ENCODE peak calls at places on chromosomes 1 and 21, in five cellular contexts. K is GM12878, V is HCT116, C is K562, S is H1. E is an unnamed sample. For H3K4me1, the result is how much of the 10 kb centered on the place peaks cover.

GRCh38 chr1:85201340-85202091 is 700 bp upstream of the SYDE2 start:
- DNase-seq in K (no peak), V (no peak), C (peak), S (peak), E (peak)

GRCh38 chr1:15620155-15620545 is 2.9 kb downstream of the DDI2 start:
- DNase-seq in K (no peak), V (no peak), C (peak), S (no peak), E (no peak)

GRCh38 chr1:119373465-119373864 is 4.9 kb downstream of the HAO2 start:
- DNase-seq in K (no peak), V (no peak), C (no peak), S (no peak), E (no peak)

GRCh38 chr1:109923131-109923945 is 12.7 kb downstream of the CSF1 start:
- DNase-seq in K (no peak), V (no peak), C (peak), S (peak), E (peak)

GRCh38 chr1:231827337-231828105 is 200.9 kb downstream of the DISC1 start:
- DNase-seq in K (no peak), V (no peak), C (no peak), S (no peak), E (no peak)

GRCh38 chr1:203465943-203466342 is 9.7 kb upstream of the PRELP start:
- DNase-seq in K (no peak), V (no peak), C (no peak), S (no peak), E (no peak)

GRCh38 chr1:200638073-200638472 is 17.5 kb upstream of the KIF14 start:
- DNase-seq in K (no peak), V (no peak), C (peak), S (no peak), E (no peak)

GRCh38 chr1:190168116-190168515 is 309.5 kb downstream of the BRINP3 start:
- DNase-seq in K (no peak), V (peak), C (no peak), S (no peak), E (no peak)

GRCh38 chr1:2914702-2915101 is 106.6 kb upstream of the ACTRT2 start:
- DNase-seq in K (no peak), V (no peak), C (no peak), S (no peak), E (no peak)

GRCh38 chr1:58753431-58753866 is 30.4 kb downstream of the JUN start:
- DNase-seq in K (no peak), V (no peak), C (no peak), S (no peak), E (no peak)

GRCh38 chr1:41192456-41193188 is 49.5 kb downstream of the SCMH1 start:
- DNase-seq in K (no peak), V (no peak), C (no peak), S (no peak), E (peak)

GRCh38 chr1:86394416-86394815 is 1.7 kb downstream of the ODF2L start:
- DNase-seq in K (no peak), V (no peak), C (no peak), S (no peak), E (no peak)

GRCh38 chr1:29310616-29311180 is 74.4 kb downstream of the PTPRU start:
- DNase-seq in K (no peak), V (no peak), C (no peak), S (no peak), E (no peak)

GRCh38 chr1:157496121-157496526 is 56.2 kb downstream of the FCRL5 start:
- DNase-seq in K (no peak), V (peak), C (peak), S (peak), E (peak)

GRCh38 chr1:23799570-23800395 is 771 bp downstream of the GALE start:
- DNase-seq in K (no peak), V (peak), C (peak), S (peak), E (peak)

GRCh38 chr1:157137051-157137772 is 983 bp downstream of the ETV3 start:
- DNase-seq in K (no peak), V (no peak), C (peak), S (no peak), E (no peak)

GRCh38 chr1:206513312-206514111 is 6.2 kb downstream of the RASSF5 start:
- DNase-seq in K (no peak), V (no peak), C (no peak), S (no peak), E (no peak)

GRCh38 chr1:160374701-160375443 is 8.0 kb downstream of the NHLH1 start:
- DNase-seq in K (no peak), V (no peak), C (no peak), S (no peak), E (peak)

GRCh38 chr1:207277241-207277640 is 44.2 kb upstream of the CD55 start:
- DNase-seq in K (no peak), V (no peak), C (no peak), S (no peak), E (no peak)

GRCh38 chr1:195934839-195935557 is 673.2 kb downstream of the KCNT2 start:
- DNase-seq in K (no peak), V (no peak), C (no peak), S (no peak), E (no peak)

GRCh38 chr1:3077561-3077960 is 8.6 kb downstream of the PRDM16 start:
- DNase-seq in K (no peak), V (no peak), C (no peak), S (no peak), E (no peak)

GRCh38 chr1:81805537-81806431 is 5.0 kb downstream of the ADGRL2 start:
- DNase-seq in K (no peak), V (no peak), C (no peak), S (no peak), E (no peak)

GRCh38 chr1:229130028-229130668 is 140.8 kb upstream of the RAB4A start:
- DNase-seq in K (no peak), V (no peak), C (no peak), S (no peak), E (no peak)

GRCh38 chr1:39418223-39418622 is 73.2 kb upstream of the BMP8A start:
- DNase-seq in K (no peak), V (no peak), C (no peak), S (no peak), E (no peak)

GRCh38 chr1:201020040-201020591 is 3.4 kb downstream of the KIF21B start:
- DNase-seq in K (no peak), V (no peak), C (peak), S (no peak), E (peak)

GRCh38 chr1:82225407-82226197 is 424.9 kb downstream of the ADGRL2 start:
- DNase-seq in K (peak), V (no peak), C (no peak), S (no peak), E (no peak)

GRCh38 chr1:36225298-36225899 is 1.2 kb downstream of the THRAP3 start:
- DNase-seq in K (no peak), V (no peak), C (no peak), S (no peak), E (no peak)

GRCh38 chr1:214846276-214846675 is 236.3 kb upstream of the KCNK2 start:
- DNase-seq in K (no peak), V (no peak), C (no peak), S (no peak), E (no peak)

GRCh38 chr1:234836045-234836681 is 226.2 kb upstream of the IRF2BP2 start:
- DNase-seq in K (no peak), V (no peak), C (no peak), S (no peak), E (no peak)

GRCh38 chr1:23904748-23905357 is 8.3 kb downstream of the CNR2 start:
- DNase-seq in K (peak), V (no peak), C (no peak), S (no peak), E (no peak)

GRCh38 chr1:220655961-220656720 is 34.0 kb upstream of the C1orf115 start:
- DNase-seq in K (no peak), V (no peak), C (no peak), S (no peak), E (no peak)

GRCh38 chr1:205301220-205301821 is 20.2 kb downstream of the NUAK2 start:
- DNase-seq in K (no peak), V (no peak), C (no peak), S (peak), E (peak)

GRCh38 chr1:213643360-213643759 is 344.4 kb upstream of the PROX1 start:
- DNase-seq in K (no peak), V (no peak), C (no peak), S (no peak), E (no peak)

DNA sequence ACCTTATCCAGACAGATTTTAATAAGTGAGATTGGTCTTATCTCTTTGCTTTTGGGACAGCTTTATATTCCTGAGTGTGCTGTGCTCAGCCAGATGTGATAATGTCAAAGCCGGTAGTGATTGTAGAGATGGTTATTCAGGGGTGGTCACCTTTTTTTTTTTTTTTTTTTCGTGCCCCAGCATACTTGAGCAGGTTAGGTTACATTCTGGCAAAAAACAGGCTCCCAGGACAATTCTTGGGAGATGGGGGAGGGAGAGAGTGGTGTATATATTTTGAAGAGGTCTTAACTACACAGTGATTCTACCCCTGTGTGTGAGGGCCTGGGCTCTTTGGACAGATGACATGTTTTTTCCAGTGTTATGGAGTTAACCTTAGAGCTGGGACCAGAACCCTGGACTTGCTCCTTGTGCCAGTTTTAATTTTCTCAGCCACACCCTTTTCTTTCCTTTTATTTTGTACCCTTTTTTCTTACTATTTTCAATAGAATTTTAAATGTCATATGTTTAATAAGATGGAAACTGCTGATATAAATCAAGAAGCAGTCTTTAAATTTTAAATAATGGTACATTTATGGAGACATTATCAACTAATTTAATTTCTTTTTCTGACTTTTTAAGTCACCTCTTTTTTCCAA is 88.4 kb downstream of the DYRK1A start:
- DNase-seq in K (no peak), V (no peak), C (no peak), S (no peak), E (no peak)
- H3K4me1 ChIP-seq in K (under half), V (under half), C (under half), S (under half), E (half or more)

GRCh38 chr21:35273331-35273730 is 224.2 kb upstream of the RUNX1 start:
- DNase-seq in K (no peak), V (no peak), C (no peak), S (no peak), E (peak)
- TF ChIP-seq POLR2AphosphoS5 in K (no peak), V (no peak), C (no peak), S (no peak), E (no peak)

GRCh38 chr21:44931501-44932365 is 8.1 kb upstream of the SLX9 start:
- DNase-seq in K (no peak), V (no peak), C (no peak), S (no peak), E (no peak)

GRCh38 chr21:44931137-44931500 is 8.7 kb upstream of the SLX9 start:
- DNase-seq in K (no peak), V (no peak), C (no peak), S (no peak), E (peak)

GRCh38 chr21:44933199-44933937 is 6.5 kb upstream of the SLX9 start:
- DNase-seq in K (no peak), V (no peak), C (no peak), S (no peak), E (no peak)

GRCh38 chr21:44933938-44934260 is 5.9 kb upstream of the SLX9 start:
- DNase-seq in K (no peak), V (no peak), C (no peak), S (no peak), E (no peak)

GRCh38 chr21:44932366-44933181 is 7.3 kb upstream of the SLX9 start:
- DNase-seq in K (no peak), V (no peak), C (peak), S (no peak), E (no peak)
- TF ChIP-seq EZH2 in K (no peak), V (no peak), C (no peak), S (peak), E (peak)

GRCh38 chr21:26127073-26127814 is 43.3 kb downstream of the APP start:
- DNase-seq in K (no peak), V (no peak), C (no peak), S (no peak), E (no peak)
- H3K4me1 ChIP-seq in K (under half), V (under half), C (under half), S (under half), E (half or more)

GRCh38 chr1:12081648-12082396 is 18.7 kb downstream of the TNFRSF8 start:
- DNase-seq in K (no peak), V (peak), C (peak), S (no peak), E (no peak)
- TF ChIP-seq POLR2AphosphoS5 in K (no peak), V (peak), C (peak), S (no peak), E (no peak)

GRCh38 chr1:46447499-46448108 is 42.0 kb upstream of the DMBX1 start:
- DNase-seq in K (no peak), V (no peak), C (no peak), S (peak), E (peak)
- TF ChIP-seq EZH2 in K (peak), V (no peak), C (no peak), S (peak), E (peak)